ENCODE peak calls at places on chromosomes 4 and X, in eight cellular contexts. Q is fibroblast of lung, X is glutamatergic neuron, T is kidney, U is body of pancreas, K is HepG2, M is dorsolateral prefrontal cortex, J is HCT116. E is an unnamed sample.

GRCh38 chrX:24415921-24416320 is 49.2 kb upstream of the PDK3 start:
- DNase-seq in Q (no peak), U (no peak), J (no peak), K (no peak), T (no peak), X (no peak), M (no peak), E (no peak)

GRCh38 chr4:140088317-140088967 is 65.5 kb downstream of the MAML3 start:
- DNase-seq in J (no peak), Q (no peak), X (no peak), U (no peak), K (no peak), M (no peak), T (no peak), E (no peak)

GRCh38 chr4:38266616-38267015 is 306.4 kb downstream of the PTTG2 start:
- DNase-seq in T (no peak), X (no peak), U (no peak), K (peak), M (peak), Q (no peak), J (peak), E (no peak)

GRCh38 chrX:132924426-132924825 is 34.0 kb downstream of the HS6ST2 start:
- DNase-seq in T (no peak), X (no peak), Q (no peak), K (no peak), M (no peak), U (no peak), J (no peak), E (no peak)

GRCh38 chr4:8215001-8215427 is 15.9 kb downstream of the SH3TC1 start:
- DNase-seq in M (no peak), Q (peak), K (no peak), U (peak), X (no peak), J (no peak), T (peak), E (no peak)

GRCh38 chrX:15672886-15673285 is 8.3 kb upstream of the CLTRN start:
- DNase-seq in T (no peak), M (no peak), J (no peak), U (no peak), K (no peak), X (no peak), Q (no peak), E (no peak)

GRCh38 chr4:157043131-157043530 is 32.8 kb upstream of the GLRB start:
- DNase-seq in M (no peak), K (peak), Q (peak), U (no peak), T (no peak), J (no peak), X (no peak), E (no peak)

GRCh38 chr4:173527103-173527876 is 2.7 kb downstream of the HAND2 start:
- DNase-seq in J (no peak), X (peak), M (no peak), U (no peak), Q (no peak), T (no peak), K (no peak), E (peak)

GRCh38 chrX:42149281-42149680 is 225.9 kb upstream of the CASK start:
- DNase-seq in T (no peak), K (no peak), X (no peak), M (no peak), U (no peak), J (no peak), Q (no peak), E (no peak)

GRCh38 chrX:80808160-80808735 is 1.4 kb downstream of the BRWD3 start:
- DNase-seq in U (peak), T (peak), X (peak), K (peak), J (peak), M (peak), Q (peak), E (peak)

GRCh38 chr4:123661080-123661737 is 264.6 kb downstream of the SPRY1 start:
- DNase-seq in M (no peak), J (peak), T (no peak), X (no peak), K (no peak), Q (peak), U (no peak), E (no peak)

GRCh38 chrX:110671068-110671803 is 124.4 kb downstream of the CHRDL1 start:
- DNase-seq in U (no peak), J (no peak), X (no peak), K (no peak), T (no peak), Q (peak), M (no peak), E (no peak)

GRCh38 chr4:64495948-64496347 is 86.7 kb upstream of the TECRL start:
- DNase-seq in M (no peak), X (no peak), J (no peak), T (no peak), K (no peak), U (no peak), Q (no peak), E (no peak)

GRCh38 chr4:15034071-15034764 is 31.9 kb downstream of the CPEB2 start:
- DNase-seq in U (no peak), X (no peak), K (no peak), T (no peak), J (no peak), Q (no peak), M (no peak), E (peak)

GRCh38 chr4:168098257-168098717 is 6.0 kb downstream of the ANXA10 start:
- DNase-seq in Q (peak), J (peak), X (no peak), M (no peak), K (no peak), U (no peak), T (no peak), E (no peak)

GRCh38 chrX:45479835-45480422 is 279.3 kb upstream of the DIPK2B start:
- DNase-seq in X (no peak), M (no peak), J (peak), Q (peak), K (peak), T (no peak), U (no peak), E (no peak)

GRCh38 chr4:183758735-183759447 is 99.8 kb downstream of the TRAPPC11 start:
- DNase-seq in J (no peak), T (no peak), K (no peak), Q (no peak), U (no peak), X (no peak), M (no peak), E (no peak)

GRCh38 chrX:111869639-111870034 is 6.3 kb upstream of the TRPC5OS start:
- DNase-seq in M (peak), K (no peak), J (peak), Q (peak), T (no peak), U (peak), X (no peak), E (peak)

GRCh38 chrX:16718824-16719333 is 533 bp upstream of the SYAP1 start:
- DNase-seq in K (no peak), X (no peak), J (no peak), U (no peak), M (no peak), Q (no peak), T (no peak), E (no peak)

GRCh38 chrX:153818571-153819397 is 11.6 kb downstream of the PDZD4 start:
- DNase-seq in T (peak), M (no peak), U (no peak), X (peak), Q (no peak), J (no peak), K (no peak), E (peak)

DNA sequence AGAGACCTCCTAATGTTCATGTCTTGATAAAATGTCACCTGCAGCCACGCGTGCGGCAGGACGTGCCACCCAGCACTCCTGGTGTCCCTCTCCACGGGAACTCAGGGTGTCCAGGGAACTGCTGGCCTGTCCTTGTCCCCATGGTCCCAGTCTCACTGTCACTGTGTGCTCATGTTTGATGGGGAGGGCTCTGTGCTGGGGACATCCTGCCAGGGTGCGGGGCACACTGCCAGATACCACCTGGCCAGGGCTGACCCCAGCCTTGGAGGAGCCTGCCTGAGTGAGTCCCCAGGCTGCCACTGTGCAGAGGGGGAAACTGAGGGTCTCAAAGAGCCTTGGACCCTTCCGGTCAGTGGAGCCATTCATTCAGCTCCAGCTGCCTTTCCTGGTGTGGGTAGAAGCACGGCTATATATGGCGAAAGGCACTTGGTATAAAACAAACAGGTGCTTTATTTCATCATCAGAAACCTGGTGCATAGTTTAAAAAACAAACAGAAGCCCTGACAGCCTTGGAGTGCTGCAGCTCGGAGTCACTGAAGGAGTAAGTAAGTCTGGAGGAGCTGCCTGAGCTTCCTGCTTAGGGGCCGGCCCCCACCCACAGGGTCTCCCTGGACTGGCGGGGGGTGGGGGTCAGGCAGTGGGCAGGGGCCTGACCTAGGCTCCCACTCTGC is 32.9 kb downstream of the NOP14 start:
- DNase-seq in J (no peak), Q (no peak), M (no peak), T (peak), K (peak), X (no peak), U (peak), E (no peak)
- TF ChIP-seq CTCF in J (no peak), Q (no peak), M (no peak), T (no peak), K (no peak), X (no peak), U (no peak), E (no peak)

DNA sequence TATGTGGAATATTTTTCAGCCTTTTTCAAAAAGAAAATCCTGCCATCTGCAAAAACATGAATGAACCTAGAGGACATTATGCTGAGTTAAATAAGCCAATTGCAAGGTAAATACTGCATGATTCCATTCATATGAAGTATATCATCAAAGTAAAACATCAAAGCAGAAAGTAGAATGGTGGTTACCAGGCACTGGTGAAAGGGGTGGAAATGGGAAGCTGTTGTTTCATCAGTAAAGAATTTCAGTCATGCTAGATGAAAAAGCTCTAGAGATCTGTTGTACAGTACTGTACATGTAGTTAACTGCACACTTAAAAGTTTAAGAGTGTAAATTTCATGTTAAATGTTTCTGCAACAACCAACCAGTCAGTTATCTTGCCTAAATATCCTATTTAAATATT is 196.8 kb upstream of the ADGRL3 start:
- DNase-seq in K (peak), X (no peak), M (no peak), U (no peak), J (no peak), T (no peak), Q (no peak), E (no peak)
- TF ChIP-seq CTCF in K (no peak), X (no peak), M (no peak), U (no peak), J (no peak), T (no peak), Q (no peak), E (no peak)

DNA sequence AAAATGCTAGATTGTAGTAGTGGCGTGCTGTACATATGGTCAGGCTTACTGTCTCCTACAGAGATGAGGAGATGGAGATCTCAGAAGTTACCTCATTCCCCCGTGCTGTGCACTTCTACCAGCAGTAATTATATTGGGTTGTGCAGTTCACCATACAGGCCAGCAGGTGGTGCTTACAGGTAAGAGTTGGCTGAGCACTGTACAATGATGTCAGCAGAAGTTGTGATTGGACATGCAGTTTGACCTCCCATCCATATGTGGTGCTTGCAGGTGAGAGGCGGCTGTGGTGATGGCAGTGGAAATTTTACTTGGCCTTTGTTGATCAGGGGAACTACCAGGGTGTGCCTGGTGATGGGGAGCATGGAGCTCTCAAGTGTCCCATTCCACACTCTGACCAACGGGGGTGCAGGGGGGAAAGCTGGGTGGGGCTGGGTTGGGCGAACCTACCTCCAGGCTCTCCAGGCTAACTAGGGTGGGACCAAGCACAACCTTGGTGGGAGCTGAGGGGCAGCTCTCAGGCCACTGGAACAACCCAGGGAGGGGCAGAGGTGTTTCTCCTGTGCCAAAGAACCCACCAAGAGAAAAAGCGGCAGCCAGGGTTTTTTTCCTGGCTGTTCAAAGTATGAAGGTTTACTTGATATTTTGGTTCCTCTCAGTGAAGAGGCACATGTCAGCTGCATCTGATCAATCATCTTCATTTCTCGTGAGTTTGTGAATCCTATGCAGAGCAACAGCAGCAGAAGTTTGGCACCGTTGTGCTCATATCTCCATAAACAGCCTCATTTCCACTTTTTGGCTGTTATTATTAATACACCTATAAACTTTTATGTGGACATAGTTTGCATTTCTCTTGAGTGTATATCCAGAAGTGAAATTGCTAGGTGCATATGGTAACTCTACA is 73.8 kb upstream of the FREM3 start:
- DNase-seq in Q (peak), K (peak), J (peak), M (no peak), X (peak), U (peak), T (no peak), E (peak)
- TF ChIP-seq CTCF in Q (peak), K (peak), J (peak), M (peak), X (peak), U (peak), T (peak), E (peak)

GRCh38 chr4:77184018-77184417 is 27.0 kb downstream of the CCNG2 start:
- DNase-seq in M (no peak), Q (no peak), K (no peak), J (no peak), T (no peak), X (no peak), U (no peak), E (no peak)

GRCh38 chr4:77185681-77186080 is 28.7 kb downstream of the CCNG2 start:
- DNase-seq in J (no peak), Q (no peak), T (no peak), X (no peak), M (no peak), K (no peak), U (no peak), E (no peak)

GRCh38 chr4:77187231-77187630 is 30.2 kb downstream of the CCNG2 start:
- DNase-seq in X (no peak), K (no peak), J (no peak), M (no peak), T (no peak), Q (no peak), U (no peak), E (no peak)

GRCh38 chr4:77181737-77182136 is 24.7 kb downstream of the CCNG2 start:
- DNase-seq in K (no peak), J (no peak), T (no peak), M (no peak), X (no peak), Q (no peak), U (no peak), E (no peak)

DNA sequence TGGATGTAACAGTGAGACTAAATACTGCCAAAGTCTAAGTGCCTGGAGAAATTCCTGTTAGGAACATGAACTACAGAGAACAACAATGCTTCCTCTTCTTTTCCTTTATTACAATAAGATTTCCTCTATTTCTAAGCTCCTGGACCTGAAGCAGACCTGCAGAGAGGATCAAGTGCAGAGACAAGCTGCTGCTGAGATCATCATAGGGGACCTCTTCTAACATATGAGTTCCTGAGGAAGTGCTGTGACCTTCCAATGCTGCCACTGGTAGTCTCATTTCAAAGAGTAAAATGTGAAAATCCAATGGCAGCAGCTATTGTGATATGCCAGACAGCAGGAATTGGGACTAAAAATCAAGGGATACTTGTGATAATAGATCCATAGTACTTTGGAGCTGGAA is 28.0 kb downstream of the CCNG2 start:
- DNase-seq in T (no peak), M (no peak), K (no peak), J (no peak), U (no peak), Q (no peak), X (no peak), E (no peak)
- TF ChIP-seq CTCF in T (no peak), M (no peak), K (no peak), J (no peak), U (no peak), Q (no peak), X (no peak), E (no peak)

GRCh38 chrX:119693032-119693995 is at the start of gene SEPTIN6:
- DNase-seq in U (peak), J (peak), M (peak), X (peak), K (peak), Q (peak), T (peak), E (peak)
- TF ChIP-seq CTCF in U (no peak), J (no peak), M (no peak), X (no peak), K (no peak), Q (no peak), T (no peak), E (no peak)

GRCh38 chr4:653080-653821 is 20.8 kb downstream of the ATP5ME start:
- DNase-seq in U (no peak), X (no peak), Q (no peak), M (no peak), J (no peak), T (peak), K (no peak), E (no peak)

GRCh38 chr4:653831-654525 is 20.1 kb downstream of the ATP5ME start:
- DNase-seq in K (no peak), T (peak), X (no peak), M (no peak), U (no peak), Q (no peak), J (no peak), E (no peak)

GRCh38 chr4:654871-655734 is 19.0 kb downstream of the ATP5ME start:
- DNase-seq in X (no peak), T (peak), Q (no peak), M (no peak), J (no peak), K (no peak), U (no peak), E (no peak)

GRCh38 chr4:655735-656151 is 18.3 kb downstream of the ATP5ME start:
- DNase-seq in K (no peak), J (no peak), X (no peak), U (no peak), M (no peak), T (peak), Q (no peak), E (no peak)

GRCh38 chr4:654526-654845 is 19.6 kb downstream of the ATP5ME start:
- DNase-seq in M (no peak), T (peak), X (no peak), K (no peak), U (no peak), Q (no peak), J (no peak), E (no peak)
- TF ChIP-seq CTCF in M (no peak), T (no peak), X (no peak), K (no peak), U (no peak), Q (no peak), J (no peak), E (no peak)

DNA sequence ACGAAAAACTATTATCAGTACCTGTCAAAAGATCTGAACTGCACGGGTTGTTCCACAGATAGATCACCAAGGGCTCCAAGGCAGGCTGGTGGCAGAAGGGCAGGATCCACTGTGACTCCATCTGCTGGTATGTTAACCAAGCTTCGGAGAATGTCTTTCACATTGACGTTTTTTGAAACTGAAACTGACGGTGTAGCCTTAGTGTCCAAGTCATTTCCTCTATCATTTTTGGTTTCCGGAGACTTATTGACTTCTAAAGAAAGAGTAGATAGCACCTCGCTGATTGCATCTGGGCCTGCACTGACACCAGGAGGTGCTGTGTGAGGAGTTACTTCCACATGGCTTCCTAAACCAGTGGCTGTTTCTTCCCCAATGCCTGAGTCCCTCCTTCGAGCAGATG is 186.9 kb downstream of the LRBA start:
- DNase-seq in U (no peak), Q (no peak), X (no peak), J (no peak), T (no peak), M (no peak), K (no peak), E (no peak)
- TF ChIP-seq CTCF in U (no peak), Q (no peak), X (no peak), J (no peak), T (no peak), M (no peak), K (no peak), E (no peak)

GRCh38 chr4:128220286-128221235 is 67.1 kb downstream of the PGRMC2 start:
- DNase-seq in Q (peak), X (no peak), T (no peak), J (peak), U (no peak), K (peak), M (no peak), E (no peak)
- TF ChIP-seq CTCF in Q (no peak), X (peak), T (no peak), J (peak), U (peak), K (peak), M (peak), E (peak)